ENCODE peak calls at places on chromosomes 1 and 21, in six cellular contexts. One of them, this sample, is unnamed.
A peak's percentile ranks its signal among the peaks of the same experiment; 100 is the strongest.

GRCh38 chr1:17984510-17985085 is 123.0 kb upstream of the IGSF21 start:
- DNase-seq in COLO829: peak; percentile 13
- DNase-seq in NCI-H1436 treated with DMSO at 0.1 percent for 48 hours: no peak
- DNase-seq in iris pigment epithelial cell: no peak
- DNase-seq in NB4: peak; percentile 48
- DNase-seq in amniotic stem cell: no peak
- DNase-seq in this sample: no peak

GRCh38 chr21:45138199-45139002 is 64.0 kb downstream of the ADARB1 start:
- DNase-seq in NB4: peak; percentile 81
- DNase-seq in NCI-H1436 treated with DMSO at 0.1 percent for 48 hours: no peak
- DNase-seq in amniotic stem cell: no peak
- DNase-seq in iris pigment epithelial cell: peak; percentile 74
- DNase-seq in COLO829: peak; percentile 74
- DNase-seq in this sample: peak; percentile 74

GRCh38 chr1:54312874-54313316 is 93.3 kb downstream of the SSBP3 start:
- DNase-seq in COLO829: peak; percentile 38
- DNase-seq in NCI-H1436 treated with DMSO at 0.1 percent for 48 hours: no peak
- DNase-seq in amniotic stem cell: no peak
- DNase-seq in NB4: no peak
- DNase-seq in iris pigment epithelial cell: peak; percentile 79
- DNase-seq in this sample: peak; percentile 59

GRCh38 chr1:84271452-84272273 is 29.8 kb upstream of the SAMD13 start:
- DNase-seq in NB4: peak; percentile 3
- DNase-seq in COLO829: no peak
- DNase-seq in amniotic stem cell: no peak
- DNase-seq in NCI-H1436 treated with DMSO at 0.1 percent for 48 hours: no peak
- DNase-seq in iris pigment epithelial cell: peak; percentile 74
- DNase-seq in this sample: no peak

GRCh38 chr1:226686440-226687436 is 52.3 kb downstream of the ITPKB start:
- DNase-seq in iris pigment epithelial cell: no peak
- DNase-seq in COLO829: no peak
- DNase-seq in NCI-H1436 treated with DMSO at 0.1 percent for 48 hours: peak; percentile 35
- DNase-seq in amniotic stem cell: no peak
- DNase-seq in NB4: no peak
- DNase-seq in this sample: no peak

GRCh38 chr1:1116701-1117468 is 996 bp upstream of the C1orf159 start:
- DNase-seq in amniotic stem cell: no peak
- DNase-seq in NCI-H1436 treated with DMSO at 0.1 percent for 48 hours: no peak
- DNase-seq in NB4: peak; percentile 37
- DNase-seq in COLO829: no peak
- DNase-seq in iris pigment epithelial cell: peak; percentile 10
- DNase-seq in this sample: no peak

GRCh38 chr1:232518357-232518756 is 111.6 kb downstream of the SIPA1L2 start:
- DNase-seq in amniotic stem cell: no peak
- DNase-seq in NB4: no peak
- DNase-seq in COLO829: no peak
- DNase-seq in iris pigment epithelial cell: no peak
- DNase-seq in NCI-H1436 treated with DMSO at 0.1 percent for 48 hours: no peak
- DNase-seq in this sample: no peak

GRCh38 chr1:29222686-29223085 is 8.0 kb downstream of the MECR start:
- DNase-seq in NB4: no peak
- DNase-seq in NCI-H1436 treated with DMSO at 0.1 percent for 48 hours: no peak
- DNase-seq in COLO829: no peak
- DNase-seq in amniotic stem cell: no peak
- DNase-seq in iris pigment epithelial cell: peak; percentile 13
- DNase-seq in this sample: no peak

GRCh38 chr21:38930838-38931237 is 125.1 kb downstream of the ETS2 start:
- DNase-seq in amniotic stem cell: no peak
- DNase-seq in COLO829: no peak
- DNase-seq in NCI-H1436 treated with DMSO at 0.1 percent for 48 hours: no peak
- DNase-seq in iris pigment epithelial cell: peak; percentile 90
- DNase-seq in NB4: peak; percentile 91
- DNase-seq in this sample: no peak

GRCh38 chr21:34726627-34727337 is 58.0 kb downstream of the CLIC6 start:
- DNase-seq in COLO829: no peak
- DNase-seq in NCI-H1436 treated with DMSO at 0.1 percent for 48 hours: no peak
- DNase-seq in iris pigment epithelial cell: peak; percentile 55
- DNase-seq in amniotic stem cell: peak; percentile 16
- DNase-seq in NB4: no peak
- DNase-seq in this sample: no peak

GRCh38 chr1:114154146-114154962 is 685 bp upstream of the SYT6 start:
- DNase-seq in NCI-H1436 treated with DMSO at 0.1 percent for 48 hours: no peak
- DNase-seq in amniotic stem cell: peak; percentile 2
- DNase-seq in NB4: no peak
- DNase-seq in COLO829: no peak
- DNase-seq in iris pigment epithelial cell: peak; percentile 22
- DNase-seq in this sample: no peak

GRCh38 chr1:113046569-113046968 is 26.4 kb upstream of the LRIG2 start:
- DNase-seq in NB4: peak; percentile 58
- DNase-seq in amniotic stem cell: no peak
- DNase-seq in NCI-H1436 treated with DMSO at 0.1 percent for 48 hours: no peak
- DNase-seq in COLO829: no peak
- DNase-seq in iris pigment epithelial cell: no peak
- DNase-seq in this sample: no peak

GRCh38 chr1:78176448-78176847 is 130.7 kb downstream of the GIPC2 start:
- DNase-seq in COLO829: peak; percentile 30
- DNase-seq in NB4: no peak
- DNase-seq in iris pigment epithelial cell: peak; percentile 69
- DNase-seq in NCI-H1436 treated with DMSO at 0.1 percent for 48 hours: no peak
- DNase-seq in amniotic stem cell: peak; percentile 28
- DNase-seq in this sample: no peak

GRCh38 chr1:89897347-89898133 is 76.7 kb downstream of the LRRC8D start:
- DNase-seq in iris pigment epithelial cell: no peak
- DNase-seq in COLO829: no peak
- DNase-seq in NB4: no peak
- DNase-seq in NCI-H1436 treated with DMSO at 0.1 percent for 48 hours: no peak
- DNase-seq in amniotic stem cell: no peak
- DNase-seq in this sample: no peak

GRCh38 chr21:42733874-42734273 is 80.5 kb downstream of the PDE9A start:
- DNase-seq in amniotic stem cell: no peak
- DNase-seq in COLO829: no peak
- DNase-seq in NCI-H1436 treated with DMSO at 0.1 percent for 48 hours: no peak
- DNase-seq in iris pigment epithelial cell: no peak
- DNase-seq in NB4: no peak
- DNase-seq in this sample: no peak

GRCh38 chr1:237814319-237814924 is 76.3 kb downstream of the ZP4 start:
- DNase-seq in iris pigment epithelial cell: peak; percentile 26
- DNase-seq in NB4: peak; percentile 41
- DNase-seq in NCI-H1436 treated with DMSO at 0.1 percent for 48 hours: no peak
- DNase-seq in amniotic stem cell: no peak
- DNase-seq in COLO829: no peak
- DNase-seq in this sample: no peak

GRCh38 chr1:195054217-195054687 is 1554.0 kb downstream of the KCNT2 start:
- DNase-seq in iris pigment epithelial cell: no peak
- DNase-seq in COLO829: no peak
- DNase-seq in amniotic stem cell: no peak
- DNase-seq in NCI-H1436 treated with DMSO at 0.1 percent for 48 hours: no peak
- DNase-seq in NB4: no peak
- DNase-seq in this sample: no peak

GRCh38 chr1:53573931-53574330 is 114.7 kb downstream of the DMRTB1 start:
- DNase-seq in amniotic stem cell: no peak
- DNase-seq in COLO829: no peak
- DNase-seq in iris pigment epithelial cell: no peak
- DNase-seq in NB4: no peak
- DNase-seq in NCI-H1436 treated with DMSO at 0.1 percent for 48 hours: no peak
- DNase-seq in this sample: no peak

GRCh38 chr21:33149166-33149565 is 79.2 kb downstream of the OLIG1 start:
- DNase-seq in NCI-H1436 treated with DMSO at 0.1 percent for 48 hours: no peak
- DNase-seq in NB4: no peak
- DNase-seq in iris pigment epithelial cell: no peak
- DNase-seq in amniotic stem cell: no peak
- DNase-seq in COLO829: no peak
- DNase-seq in this sample: no peak

GRCh38 chr1:63721531-63722189 is 52.2 kb upstream of the ROR1 start:
- DNase-seq in iris pigment epithelial cell: peak; percentile 75
- DNase-seq in NB4: no peak
- DNase-seq in amniotic stem cell: no peak
- DNase-seq in NCI-H1436 treated with DMSO at 0.1 percent for 48 hours: no peak
- DNase-seq in COLO829: no peak
- DNase-seq in this sample: no peak

GRCh38 chr1:12760256-12760795 is 13.2 kb upstream of the PRAMEF12 start:
- DNase-seq in NCI-H1436 treated with DMSO at 0.1 percent for 48 hours: no peak
- DNase-seq in NB4: peak; percentile 12
- DNase-seq in iris pigment epithelial cell: no peak
- DNase-seq in COLO829: no peak
- DNase-seq in amniotic stem cell: no peak
- DNase-seq in this sample: no peak

GRCh38 chr1:170518965-170519364 is 13.0 kb upstream of the GORAB start:
- DNase-seq in COLO829: peak; percentile 93
- DNase-seq in NCI-H1436 treated with DMSO at 0.1 percent for 48 hours: no peak
- DNase-seq in iris pigment epithelial cell: no peak
- DNase-seq in amniotic stem cell: no peak
- DNase-seq in NB4: no peak
- DNase-seq in this sample: no peak

GRCh38 chr1:111082421-111083192 is 57.3 kb downstream of the DRAM2 start:
- DNase-seq in amniotic stem cell: peak; percentile 8
- DNase-seq in NB4: no peak
- DNase-seq in NCI-H1436 treated with DMSO at 0.1 percent for 48 hours: no peak
- DNase-seq in COLO829: no peak
- DNase-seq in iris pigment epithelial cell: peak; percentile 72
- DNase-seq in this sample: no peak

GRCh38 chr1:77319036-77319705 is 37.4 kb downstream of the AK5 start:
- DNase-seq in iris pigment epithelial cell: no peak
- DNase-seq in NB4: no peak
- DNase-seq in amniotic stem cell: no peak
- DNase-seq in NCI-H1436 treated with DMSO at 0.1 percent for 48 hours: no peak
- DNase-seq in COLO829: no peak
- DNase-seq in this sample: no peak

GRCh38 chr1:51557168-51557567 is 38.1 kb upstream of the EPS15 start:
- DNase-seq in COLO829: no peak
- DNase-seq in NB4: no peak
- DNase-seq in NCI-H1436 treated with DMSO at 0.1 percent for 48 hours: no peak
- DNase-seq in iris pigment epithelial cell: no peak
- DNase-seq in amniotic stem cell: no peak
- DNase-seq in this sample: no peak

GRCh38 chr1:179800481-179800880 is 57.4 kb downstream of the FAM163A start:
- DNase-seq in NB4: no peak
- DNase-seq in iris pigment epithelial cell: no peak
- DNase-seq in NCI-H1436 treated with DMSO at 0.1 percent for 48 hours: no peak
- DNase-seq in amniotic stem cell: no peak
- DNase-seq in COLO829: no peak
- DNase-seq in this sample: no peak

GRCh38 chr21:29215709-29216108 is 83.0 kb upstream of the BACH1 start:
- DNase-seq in COLO829: no peak
- DNase-seq in iris pigment epithelial cell: peak; percentile 41
- DNase-seq in NB4: no peak
- DNase-seq in NCI-H1436 treated with DMSO at 0.1 percent for 48 hours: no peak
- DNase-seq in amniotic stem cell: no peak
- DNase-seq in this sample: no peak

GRCh38 chr1:16614361-16615252 is 1.2 kb upstream of the NBPF1 start:
- DNase-seq in NB4: no peak
- DNase-seq in iris pigment epithelial cell: no peak
- DNase-seq in COLO829: no peak
- DNase-seq in NCI-H1436 treated with DMSO at 0.1 percent for 48 hours: no peak
- DNase-seq in amniotic stem cell: no peak
- DNase-seq in this sample: peak; percentile 54

GRCh38 chr1:239926184-239926583 is 165.5 kb upstream of the FMN2 start:
- DNase-seq in NB4: no peak
- DNase-seq in iris pigment epithelial cell: no peak
- DNase-seq in amniotic stem cell: no peak
- DNase-seq in NCI-H1436 treated with DMSO at 0.1 percent for 48 hours: no peak
- DNase-seq in COLO829: no peak
- DNase-seq in this sample: no peak

GRCh38 chr21:45972716-45973474 is 8.7 kb upstream of the COL6A1 start:
- DNase-seq in iris pigment epithelial cell: peak; percentile 74
- DNase-seq in NB4: no peak
- DNase-seq in COLO829: no peak
- DNase-seq in amniotic stem cell: no peak
- DNase-seq in NCI-H1436 treated with DMSO at 0.1 percent for 48 hours: no peak
- DNase-seq in this sample: peak; percentile 93

GRCh38 chr1:38022810-38023209 is 10.3 kb downstream of the UTP11 start:
- DNase-seq in NCI-H1436 treated with DMSO at 0.1 percent for 48 hours: no peak
- DNase-seq in NB4: no peak
- DNase-seq in amniotic stem cell: no peak
- DNase-seq in iris pigment epithelial cell: no peak
- DNase-seq in COLO829: no peak
- DNase-seq in this sample: peak; percentile 24

GRCh38 chr1:159071970-159072582 is 4.5 kb downstream of the AIM2 start:
- DNase-seq in iris pigment epithelial cell: peak; percentile 76
- DNase-seq in amniotic stem cell: peak; percentile 46
- DNase-seq in NB4: peak; percentile 72
- DNase-seq in COLO829: peak; percentile 83
- DNase-seq in NCI-H1436 treated with DMSO at 0.1 percent for 48 hours: no peak
- DNase-seq in this sample: no peak

GRCh38 chr1:59128784-59129227 is 168.1 kb upstream of the FGGY start:
- DNase-seq in NCI-H1436 treated with DMSO at 0.1 percent for 48 hours: no peak
- DNase-seq in iris pigment epithelial cell: no peak
- DNase-seq in NB4: no peak
- DNase-seq in COLO829: no peak
- DNase-seq in amniotic stem cell: no peak
- DNase-seq in this sample: no peak

GRCh38 chr1:35300376-35300775 is 31.9 kb downstream of the ZMYM4 start:
- DNase-seq in amniotic stem cell: no peak
- DNase-seq in NCI-H1436 treated with DMSO at 0.1 percent for 48 hours: no peak
- DNase-seq in COLO829: no peak
- DNase-seq in NB4: no peak
- DNase-seq in iris pigment epithelial cell: no peak
- DNase-seq in this sample: no peak

GRCh38 chr1:224387302-224387912 is 30.7 kb downstream of the CNIH4 start:
- DNase-seq in NB4: no peak
- DNase-seq in amniotic stem cell: no peak
- DNase-seq in NCI-H1436 treated with DMSO at 0.1 percent for 48 hours: no peak
- DNase-seq in iris pigment epithelial cell: no peak
- DNase-seq in COLO829: peak; percentile 11
- DNase-seq in this sample: no peak

GRCh38 chr1:109944541-109944940 is 33.9 kb downstream of the CSF1 start:
- DNase-seq in NB4: no peak
- DNase-seq in COLO829: no peak
- DNase-seq in amniotic stem cell: no peak
- DNase-seq in NCI-H1436 treated with DMSO at 0.1 percent for 48 hours: no peak
- DNase-seq in iris pigment epithelial cell: no peak
- DNase-seq in this sample: no peak

GRCh38 chr1:9316080-9316444 is 23.4 kb downstream of the SPSB1 start:
- DNase-seq in COLO829: no peak
- DNase-seq in amniotic stem cell: no peak
- DNase-seq in NB4: no peak
- DNase-seq in NCI-H1436 treated with DMSO at 0.1 percent for 48 hours: no peak
- DNase-seq in iris pigment epithelial cell: no peak
- DNase-seq in this sample: no peak

GRCh38 chr1:38699330-38700076 is 160.1 kb downstream of the RRAGC start:
- DNase-seq in COLO829: no peak
- DNase-seq in NB4: no peak
- DNase-seq in NCI-H1436 treated with DMSO at 0.1 percent for 48 hours: no peak
- DNase-seq in iris pigment epithelial cell: no peak
- DNase-seq in amniotic stem cell: no peak
- DNase-seq in this sample: no peak